ENCODE peak calls at places on chromosomes 12 and 14, in five cellular contexts. P, F, J, N and L are unnamed samples.

GRCh38 chr12:122862110-122862634 is 26.9 kb downstream of the HIP1R start:
- DNase-seq in P (no peak), J (no peak), N (no peak), F (no peak), L (no peak)

GRCh38 chr14:54465654-54466053 is 23.1 kb downstream of the GMFB start:
- DNase-seq in J (no peak), F (no peak), N (no peak), P (no peak), L (peak)

GRCh38 chr12:12693111-12693671 is 2.8 kb downstream of the GPR19 start:
- DNase-seq in P (no peak), J (no peak), F (no peak), N (no peak), L (no peak)

GRCh38 chr12:130254476-130255276 is 83.0 kb upstream of the PIWIL1 start:
- DNase-seq in N (no peak), F (no peak), J (peak), P (no peak), L (no peak)

GRCh38 chr14:23910081-23910875 is 43.3 kb upstream of the DHRS4 start:
- DNase-seq in J (peak), N (peak), F (peak), P (peak), L (peak)

GRCh38 chr14:100891051-100891450 is 12.5 kb downstream of the RTL1 start:
- DNase-seq in N (peak), J (no peak), F (no peak), P (no peak), L (no peak)

GRCh38 chr14:32349322-32349721 is 20.2 kb downstream of the AKAP6 start:
- DNase-seq in J (no peak), F (no peak), P (no peak), N (no peak), L (no peak)

GRCh38 chr12:100427078-100427477 is 46.6 kb upstream of the NR1H4 start:
- DNase-seq in N (no peak), J (no peak), P (peak), F (no peak), L (peak)

GRCh38 chr12:26771861-26772260 is 61.1 kb downstream of the ITPR2 start:
- DNase-seq in N (no peak), P (no peak), F (no peak), J (no peak), L (no peak)

GRCh38 chr14:88834883-88835431 is 10.5 kb downstream of the TTC8 start:
- DNase-seq in N (no peak), F (no peak), J (no peak), P (peak), L (peak)

GRCh38 chr12:105713901-105714300 is 383.4 kb downstream of the C12orf75 start:
- DNase-seq in F (no peak), P (no peak), J (no peak), N (no peak), L (no peak)

GRCh38 chr14:68167717-68168087 is 348.1 kb downstream of the RAD51B start:
- DNase-seq in N (no peak), J (no peak), P (no peak), F (no peak), L (no peak)

GRCh38 chr12:27905285-27906126 is 67.0 kb downstream of the PTHLH start:
- DNase-seq in P (no peak), N (peak), J (no peak), F (peak), L (no peak)

GRCh38 chr14:72651081-72651480 is 242.8 kb downstream of the DPF3 start:
- DNase-seq in N (no peak), J (no peak), F (no peak), P (peak), L (peak)

GRCh38 chr12:52910248-52910883 is 5.5 kb upstream of the KRT8 start:
- DNase-seq in P (no peak), N (peak), F (no peak), J (no peak), L (no peak)
- H2AK5ac ChIP-seq in P (no peak), N (no peak), F (no peak), J (no peak), L (no peak)

GRCh38 chr14:61360796-61361526 is 39.6 kb downstream of the PRKCH start:
- DNase-seq in F (no peak), P (no peak), J (no peak), N (no peak), L (no peak)
- H4K91ac ChIP-seq in F (no peak), P (no peak), J (no peak), N (no peak), L (no peak)

GRCh38 chr14:71324767-71325272 is 417.6 kb downstream of the PCNX1 start:
- DNase-seq in J (no peak), N (peak), F (no peak), P (peak), L (peak)
- H2BK15ac ChIP-seq in J (no peak), N (no peak), F (no peak), P (no peak), L (no peak)

DNA sequence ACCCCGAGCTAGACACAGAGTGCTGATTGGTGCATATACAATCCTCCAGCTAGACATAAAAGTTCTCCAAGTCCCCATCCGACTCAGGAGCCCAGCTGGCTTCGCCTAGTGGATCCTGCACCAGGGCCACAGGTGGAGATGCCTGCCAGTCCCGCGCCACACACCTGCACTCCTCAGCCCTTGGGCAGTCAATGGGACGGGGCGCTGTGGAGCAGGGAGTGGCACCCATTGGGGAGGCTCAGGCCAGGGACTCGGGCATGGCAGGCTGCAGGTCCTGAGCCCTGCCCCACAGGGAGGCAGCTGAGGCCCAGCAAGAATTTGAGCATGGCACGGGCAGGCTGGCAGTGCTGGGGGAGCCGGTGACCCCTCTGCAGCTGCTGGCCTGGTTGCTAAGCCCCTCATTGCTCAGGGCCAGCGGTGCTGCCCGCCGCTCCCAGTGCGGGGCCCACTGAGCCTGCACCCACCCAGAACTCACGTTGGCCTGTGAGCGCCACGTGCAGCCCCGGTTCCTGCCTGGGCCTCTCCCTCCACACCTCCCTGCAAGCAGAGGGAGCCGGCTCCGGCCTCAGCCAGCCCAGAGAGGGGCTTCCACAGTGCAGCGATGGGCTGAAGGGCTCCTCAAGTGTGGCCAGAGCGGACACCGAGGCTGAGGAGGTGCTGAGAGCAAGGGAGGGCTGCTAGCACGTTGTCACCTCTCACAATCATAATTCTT is 136.7 kb downstream of the PAWR start:
- DNase-seq in N (no peak), J (no peak), F (no peak), P (no peak), L (no peak)
- H2AK5ac ChIP-seq in N (no peak), J (peak), F (no peak), P (peak), L (peak)